ENCODE peak calls at places on chromosome 13, in eight cellular contexts. G, Z, M, C, K, R, O and V are unnamed samples.

GRCh38 chr13:20882206-20882605 is 20.3 kb downstream of the XPO4 start:
- DNase-seq in G (no peak), Z (no peak), M (no peak), C (no peak), K (no peak), R (no peak), O (no peak), V (no peak)

GRCh38 chr13:43874512-43875092 is 4.9 kb downstream of the CCDC122 start:
- DNase-seq in G (no peak), Z (no peak), M (no peak), C (no peak), K (no peak), R (peak; percentile 49), O (no peak), V (no peak)

GRCh38 chr13:77535448-77535847 is at the start of gene SCEL:
- DNase-seq in G (no peak), Z (peak; percentile 19), M (no peak), C (no peak), K (no peak), R (no peak), O (no peak), V (no peak)

GRCh38 chr13:49093376-49093775 is 117.7 kb downstream of the FNDC3A start:
- DNase-seq in G (no peak), Z (no peak), M (no peak), C (no peak), K (no peak), R (no peak), O (no peak), V (no peak)

GRCh38 chr13:28753208-28753892 is 34.6 kb upstream of the SLC46A3 start:
- DNase-seq in G (peak; percentile 57), Z (peak; percentile 76), M (no peak), C (peak; percentile 31), K (no peak), R (peak; percentile 92), O (no peak), V (peak; percentile 69)

GRCh38 chr13:20998649-20999415 is 62.6 kb downstream of the LATS2 start:
- DNase-seq in G (no peak), Z (no peak), M (no peak), C (no peak), K (peak; percentile 80), R (no peak), O (no peak), V (no peak)

GRCh38 chr13:53004605-53005004 is 24.0 kb upstream of the OLFM4 start:
- DNase-seq in G (no peak), Z (no peak), M (no peak), C (no peak), K (no peak), R (no peak), O (no peak), V (no peak)

GRCh38 chr13:108302279-108302678 is 32.8 kb downstream of the TNFSF13B start:
- DNase-seq in G (no peak), Z (no peak), M (no peak), C (no peak), K (no peak), R (no peak), O (no peak), V (no peak)

GRCh38 chr13:88806438-88806837 is 1135.3 kb downstream of the SLITRK5 start:
- DNase-seq in G (no peak), Z (no peak), M (no peak), C (no peak), K (no peak), R (no peak), O (no peak), V (no peak)

GRCh38 chr13:33004454-33004853 is 11.8 kb upstream of the KL start:
- DNase-seq in G (no peak), Z (no peak), M (no peak), C (no peak), K (no peak), R (peak; percentile 9), O (no peak), V (no peak)

GRCh38 chr13:21012841-21013681 is 48.3 kb downstream of the LATS2 start:
- DNase-seq in G (no peak), Z (no peak), M (no peak), C (no peak), K (no peak), R (no peak), O (no peak), V (no peak)

GRCh38 chr13:44172411-44172810 is 201.2 kb upstream of the SERP2 start:
- DNase-seq in G (no peak), Z (no peak), M (no peak), C (no peak), K (no peak), R (no peak), O (no peak), V (no peak)

GRCh38 chr13:20359335-20359734 is 127.2 kb upstream of the GJB6 start:
- DNase-seq in G (peak; percentile 98), Z (peak; percentile 6), M (no peak), C (no peak), K (no peak), R (peak; percentile 95), O (peak; percentile 62), V (peak; percentile 99)

GRCh38 chr13:99352351-99353271 is 45.4 kb upstream of the GPR183 start:
- DNase-seq in G (no peak), Z (no peak), M (no peak), C (no peak), K (no peak), R (no peak), O (no peak), V (no peak)

GRCh38 chr13:106513025-106513424 is 22.4 kb downstream of the EFNB2 start:
- DNase-seq in G (no peak), Z (no peak), M (no peak), C (no peak), K (no peak), R (peak; percentile 39), O (no peak), V (no peak)

GRCh38 chr13:105058517-105058916 is 1476.9 kb downstream of the EFNB2 start:
- DNase-seq in G (no peak), Z (no peak), M (no peak), C (no peak), K (no peak), R (no peak), O (no peak), V (no peak)

GRCh38 chr13:110230661-110231347 is 76.2 kb downstream of the COL4A1 start:
- DNase-seq in G (no peak), Z (no peak), M (no peak), C (no peak), K (no peak), R (no peak), O (no peak), V (no peak)

GRCh38 chr13:106612688-106613087 is 44.8 kb upstream of the ARGLU1 start:
- DNase-seq in G (no peak), Z (no peak), M (no peak), C (peak; percentile 63), K (peak; percentile 82), R (peak; percentile 23), O (no peak), V (no peak)

GRCh38 chr13:98033277-98034247 is 80.1 kb downstream of the IPO5 start:
- DNase-seq in G (no peak), Z (peak; percentile 16), M (no peak), C (no peak), K (no peak), R (peak; percentile 76), O (no peak), V (no peak)

GRCh38 chr13:107271226-107271625 is 703.3 kb upstream of the ARGLU1 start:
- DNase-seq in G (no peak), Z (no peak), M (no peak), C (no peak), K (no peak), R (peak; percentile 78), O (no peak), V (no peak)

GRCh38 chr13:34416833-34417425 is 525.1 kb upstream of the NBEA start:
- DNase-seq in G (no peak), Z (no peak), M (no peak), C (no peak), K (peak; percentile 81), R (no peak), O (no peak), V (no peak)

GRCh38 chr13:87656311-87656710 is 14.9 kb upstream of the SLITRK5 start:
- DNase-seq in G (no peak), Z (no peak), M (no peak), C (no peak), K (no peak), R (no peak), O (no peak), V (no peak)

GRCh38 chr13:32682740-32683139 is 96.5 kb downstream of the PDS5B start:
- DNase-seq in G (no peak), Z (no peak), M (no peak), C (no peak), K (no peak), R (no peak), O (no peak), V (no peak)

GRCh38 chr13:113981611-113982295 is 7.9 kb upstream of the C13orf46 start:
- DNase-seq in G (no peak), Z (no peak), M (no peak), C (no peak), K (peak; percentile 57), R (no peak), O (peak; percentile 28), V (no peak)
- H3K27ac ChIP-seq in G (no peak overlapping the region), Z (peak overlapping the region; percentile 25), M (no peak overlapping the region), C (peak overlapping the region; percentile 83), K (no peak overlapping the region), R (no peak overlapping the region), O (no peak overlapping the region), V (no peak overlapping the region)

GRCh38 chr13:113816248-113816924 is 47.5 kb downstream of the GAS6 start:
- DNase-seq in G (no peak), Z (no peak), M (no peak), C (no peak), K (no peak), R (peak; percentile 46), O (no peak), V (no peak)
- H3K27ac ChIP-seq in G (no peak overlapping the region), Z (peak overlapping the region; percentile 62), M (no peak overlapping the region), C (no peak overlapping the region), K (no peak overlapping the region), R (no peak overlapping the region), O (no peak overlapping the region), V (no peak overlapping the region)

DNA sequence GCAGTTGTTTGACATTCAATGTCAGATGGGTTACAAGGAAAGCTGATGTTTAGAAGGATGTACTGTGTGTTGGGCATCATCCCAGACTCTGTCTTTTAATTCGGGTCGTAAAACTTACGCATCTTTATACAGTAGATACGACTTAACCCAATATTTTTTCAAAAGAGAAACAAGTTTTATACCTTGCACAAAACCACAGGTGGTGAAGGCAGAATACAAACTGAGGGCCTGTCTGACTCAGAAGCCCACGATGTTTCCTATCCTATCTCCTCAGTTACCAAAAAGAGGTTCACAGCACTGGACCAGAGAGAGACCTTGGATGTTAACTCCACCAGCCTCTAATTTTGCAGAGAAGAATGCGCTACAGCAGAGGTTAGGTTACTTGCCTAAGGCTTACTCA is 477.0 kb downstream of the FOXO1 start:
- DNase-seq in G (no peak), Z (no peak), M (no peak), C (no peak), K (no peak), R (no peak), O (no peak), V (no peak)
- H3K27ac ChIP-seq in G (no peak overlapping the region), Z (no peak overlapping the region), M (no peak overlapping the region), C (peak overlapping the region; percentile 75), K (no peak overlapping the region), R (no peak overlapping the region), O (peak overlapping the region; percentile 97), V (no peak overlapping the region)

DNA sequence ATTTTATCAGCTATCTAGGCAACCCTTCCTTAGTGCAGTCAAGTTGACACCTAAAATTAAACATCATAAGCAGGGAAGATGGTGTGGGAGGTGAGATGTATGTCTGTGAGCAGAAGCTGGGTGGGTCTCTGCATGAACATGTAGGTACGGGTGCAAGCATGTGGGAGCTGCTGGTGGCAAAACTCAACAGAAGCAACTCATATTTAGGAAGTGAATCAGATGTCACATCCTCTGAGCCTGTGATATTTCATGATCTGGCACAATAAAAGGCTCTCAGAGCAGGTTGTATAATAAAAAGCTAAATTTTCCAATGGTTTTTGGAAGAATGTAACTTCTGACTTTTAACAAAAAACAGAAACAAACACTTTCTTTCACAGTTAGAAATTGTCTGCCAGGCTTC is 44.4 kb downstream of the C1QTNF9 start:
- DNase-seq in G (no peak), Z (no peak), M (no peak), C (no peak), K (no peak), R (no peak), O (no peak), V (peak; percentile 10)
- H3K27ac ChIP-seq in G (no peak overlapping the region), Z (no peak overlapping the region), M (no peak overlapping the region), C (no peak overlapping the region), K (no peak overlapping the region), R (no peak overlapping the region), O (no peak overlapping the region), V (peak overlapping the region; percentile 65)